ENCODE peak calls at places on chromosomes 12 and 14, in four cellular contexts. One of them, this sample, is unnamed.

GRCh38 chr14:29150659-29151058 is 384.1 kb downstream of the FOXG1 start:
- DNase-seq in activated CD4-positive, CD25-positive, alpha-beta regulatory T cell treated with anti-CD3 and anti-CD28 coated beads, Interleukin-2, amount 50 U/mL, for 16 hours: no peak
- DNase-seq in brain microvascular endothelial cell: no peak
- DNase-seq in cerebellar cortex: no peak
- DNase-seq in this sample: no peak

GRCh38 chr12:11681211-11681610 is 31.7 kb downstream of the ETV6 start:
- DNase-seq in activated CD4-positive, CD25-positive, alpha-beta regulatory T cell treated with anti-CD3 and anti-CD28 coated beads, Interleukin-2, amount 50 U/mL, for 16 hours: no peak
- DNase-seq in brain microvascular endothelial cell: no peak
- DNase-seq in cerebellar cortex: no peak
- DNase-seq in this sample: no peak

GRCh38 chr14:38243696-38244250 is 12.1 kb downstream of the CLEC14A start:
- DNase-seq in activated CD4-positive, CD25-positive, alpha-beta regulatory T cell treated with anti-CD3 and anti-CD28 coated beads, Interleukin-2, amount 50 U/mL, for 16 hours: no peak
- DNase-seq in brain microvascular endothelial cell: no peak
- DNase-seq in cerebellar cortex: no peak
- DNase-seq in this sample: no peak

GRCh38 chr12:19234171-19234704 is 104.7 kb downstream of the PLEKHA5 start:
- DNase-seq in activated CD4-positive, CD25-positive, alpha-beta regulatory T cell treated with anti-CD3 and anti-CD28 coated beads, Interleukin-2, amount 50 U/mL, for 16 hours: no peak
- DNase-seq in brain microvascular endothelial cell: no peak
- DNase-seq in cerebellar cortex: no peak
- DNase-seq in this sample: no peak

GRCh38 chr12:49626169-49626835 is 2.9 kb downstream of the PRPF40B start:
- DNase-seq in activated CD4-positive, CD25-positive, alpha-beta regulatory T cell treated with anti-CD3 and anti-CD28 coated beads, Interleukin-2, amount 50 U/mL, for 16 hours: no peak
- DNase-seq in brain microvascular endothelial cell: no peak
- DNase-seq in cerebellar cortex: no peak
- DNase-seq in this sample: no peak

GRCh38 chr12:57837779-57838562 is 8.6 kb downstream of the CTDSP2 start:
- DNase-seq in activated CD4-positive, CD25-positive, alpha-beta regulatory T cell treated with anti-CD3 and anti-CD28 coated beads, Interleukin-2, amount 50 U/mL, for 16 hours: no peak
- DNase-seq in brain microvascular endothelial cell: peak
- DNase-seq in cerebellar cortex: peak
- DNase-seq in this sample: no peak

GRCh38 chr12:6280053-6280469 is 30.4 kb upstream of the PLEKHG6 start:
- DNase-seq in activated CD4-positive, CD25-positive, alpha-beta regulatory T cell treated with anti-CD3 and anti-CD28 coated beads, Interleukin-2, amount 50 U/mL, for 16 hours: no peak
- DNase-seq in brain microvascular endothelial cell: peak
- DNase-seq in cerebellar cortex: no peak
- DNase-seq in this sample: no peak

GRCh38 chr12:117047810-117048584 is 51.2 kb downstream of the TESC start:
- DNase-seq in activated CD4-positive, CD25-positive, alpha-beta regulatory T cell treated with anti-CD3 and anti-CD28 coated beads, Interleukin-2, amount 50 U/mL, for 16 hours: no peak
- DNase-seq in brain microvascular endothelial cell: peak
- DNase-seq in cerebellar cortex: no peak
- DNase-seq in this sample: no peak

GRCh38 chr12:102063066-102063465 is 1.3 kb upstream of the WASHC3 start:
- DNase-seq in activated CD4-positive, CD25-positive, alpha-beta regulatory T cell treated with anti-CD3 and anti-CD28 coated beads, Interleukin-2, amount 50 U/mL, for 16 hours: no peak
- DNase-seq in brain microvascular endothelial cell: no peak
- DNase-seq in cerebellar cortex: peak
- DNase-seq in this sample: peak

GRCh38 chr12:21773263-21773741 is 1.2 kb downstream of the KCNJ8 start:
- DNase-seq in activated CD4-positive, CD25-positive, alpha-beta regulatory T cell treated with anti-CD3 and anti-CD28 coated beads, Interleukin-2, amount 50 U/mL, for 16 hours: no peak
- DNase-seq in brain microvascular endothelial cell: peak
- DNase-seq in cerebellar cortex: no peak
- DNase-seq in this sample: no peak

GRCh38 chr12:15535287-15535895 is 213.1 kb downstream of the PTPRO start:
- DNase-seq in activated CD4-positive, CD25-positive, alpha-beta regulatory T cell treated with anti-CD3 and anti-CD28 coated beads, Interleukin-2, amount 50 U/mL, for 16 hours: no peak
- DNase-seq in brain microvascular endothelial cell: no peak
- DNase-seq in cerebellar cortex: no peak
- DNase-seq in this sample: no peak

GRCh38 chr14:25122188-25122587 is 72.2 kb upstream of the STXBP6 start:
- DNase-seq in activated CD4-positive, CD25-positive, alpha-beta regulatory T cell treated with anti-CD3 and anti-CD28 coated beads, Interleukin-2, amount 50 U/mL, for 16 hours: no peak
- DNase-seq in brain microvascular endothelial cell: no peak
- DNase-seq in cerebellar cortex: no peak
- DNase-seq in this sample: no peak

GRCh38 chr14:76250345-76250744 is 98.6 kb downstream of the GPATCH2L start:
- DNase-seq in activated CD4-positive, CD25-positive, alpha-beta regulatory T cell treated with anti-CD3 and anti-CD28 coated beads, Interleukin-2, amount 50 U/mL, for 16 hours: no peak
- DNase-seq in brain microvascular endothelial cell: no peak
- DNase-seq in cerebellar cortex: no peak
- DNase-seq in this sample: no peak

GRCh38 chr14:69716483-69717187 is 50.3 kb upstream of the SRSF5 start:
- DNase-seq in activated CD4-positive, CD25-positive, alpha-beta regulatory T cell treated with anti-CD3 and anti-CD28 coated beads, Interleukin-2, amount 50 U/mL, for 16 hours: no peak
- DNase-seq in brain microvascular endothelial cell: peak
- DNase-seq in cerebellar cortex: no peak
- DNase-seq in this sample: peak

GRCh38 chr14:94751956-94752355 is 18.0 kb downstream of the GSC start:
- DNase-seq in activated CD4-positive, CD25-positive, alpha-beta regulatory T cell treated with anti-CD3 and anti-CD28 coated beads, Interleukin-2, amount 50 U/mL, for 16 hours: no peak
- DNase-seq in brain microvascular endothelial cell: no peak
- DNase-seq in cerebellar cortex: no peak
- DNase-seq in this sample: no peak

GRCh38 chr14:79017561-79017960 is 847.4 kb downstream of the NRXN3 start:
- DNase-seq in activated CD4-positive, CD25-positive, alpha-beta regulatory T cell treated with anti-CD3 and anti-CD28 coated beads, Interleukin-2, amount 50 U/mL, for 16 hours: no peak
- DNase-seq in brain microvascular endothelial cell: no peak
- DNase-seq in cerebellar cortex: no peak
- DNase-seq in this sample: no peak

GRCh38 chr14:77278461-77279230 is 7.6 kb upstream of the NGB start:
- DNase-seq in activated CD4-positive, CD25-positive, alpha-beta regulatory T cell treated with anti-CD3 and anti-CD28 coated beads, Interleukin-2, amount 50 U/mL, for 16 hours: no peak
- DNase-seq in brain microvascular endothelial cell: no peak
- DNase-seq in cerebellar cortex: no peak
- DNase-seq in this sample: no peak

GRCh38 chr12:123094349-123095073 is 56.4 kb downstream of the PITPNM2 start:
- DNase-seq in activated CD4-positive, CD25-positive, alpha-beta regulatory T cell treated with anti-CD3 and anti-CD28 coated beads, Interleukin-2, amount 50 U/mL, for 16 hours: no peak
- DNase-seq in brain microvascular endothelial cell: peak
- DNase-seq in cerebellar cortex: no peak
- DNase-seq in this sample: no peak

GRCh38 chr14:100914597-100915021 is 11.1 kb upstream of the RTL1 start:
- DNase-seq in activated CD4-positive, CD25-positive, alpha-beta regulatory T cell treated with anti-CD3 and anti-CD28 coated beads, Interleukin-2, amount 50 U/mL, for 16 hours: no peak
- DNase-seq in brain microvascular endothelial cell: no peak
- DNase-seq in cerebellar cortex: no peak
- DNase-seq in this sample: no peak

GRCh38 chr12:79016181-79016580 is 151.6 kb downstream of the SYT1 start:
- DNase-seq in activated CD4-positive, CD25-positive, alpha-beta regulatory T cell treated with anti-CD3 and anti-CD28 coated beads, Interleukin-2, amount 50 U/mL, for 16 hours: no peak
- DNase-seq in brain microvascular endothelial cell: no peak
- DNase-seq in cerebellar cortex: no peak
- DNase-seq in this sample: no peak

GRCh38 chr12:92570056-92570753 is 132.6 kb upstream of the PLEKHG7 start:
- DNase-seq in activated CD4-positive, CD25-positive, alpha-beta regulatory T cell treated with anti-CD3 and anti-CD28 coated beads, Interleukin-2, amount 50 U/mL, for 16 hours: peak
- DNase-seq in brain microvascular endothelial cell: peak
- DNase-seq in cerebellar cortex: peak
- DNase-seq in this sample: peak

GRCh38 chr14:75277000-75277795 is 1.4 kb upstream of the FOS start:
- DNase-seq in activated CD4-positive, CD25-positive, alpha-beta regulatory T cell treated with anti-CD3 and anti-CD28 coated beads, Interleukin-2, amount 50 U/mL, for 16 hours: no peak
- DNase-seq in brain microvascular endothelial cell: peak
- DNase-seq in cerebellar cortex: peak
- DNase-seq in this sample: peak

GRCh38 chr12:47012552-47012951 is 66.9 kb upstream of the PCED1B start:
- DNase-seq in activated CD4-positive, CD25-positive, alpha-beta regulatory T cell treated with anti-CD3 and anti-CD28 coated beads, Interleukin-2, amount 50 U/mL, for 16 hours: no peak
- DNase-seq in brain microvascular endothelial cell: no peak
- DNase-seq in cerebellar cortex: no peak
- DNase-seq in this sample: no peak

GRCh38 chr14:91533623-91534022 is 23.5 kb upstream of the PPP4R3A start:
- DNase-seq in activated CD4-positive, CD25-positive, alpha-beta regulatory T cell treated with anti-CD3 and anti-CD28 coated beads, Interleukin-2, amount 50 U/mL, for 16 hours: no peak
- DNase-seq in brain microvascular endothelial cell: no peak
- DNase-seq in cerebellar cortex: no peak
- DNase-seq in this sample: no peak

GRCh38 chr12:122856999-122857671 is 21.9 kb downstream of the HIP1R start:
- DNase-seq in activated CD4-positive, CD25-positive, alpha-beta regulatory T cell treated with anti-CD3 and anti-CD28 coated beads, Interleukin-2, amount 50 U/mL, for 16 hours: no peak
- DNase-seq in brain microvascular endothelial cell: no peak
- DNase-seq in cerebellar cortex: no peak
- DNase-seq in this sample: no peak

GRCh38 chr12:112017041-112017440 is 3.8 kb downstream of the ERP29 start:
- DNase-seq in activated CD4-positive, CD25-positive, alpha-beta regulatory T cell treated with anti-CD3 and anti-CD28 coated beads, Interleukin-2, amount 50 U/mL, for 16 hours: no peak
- DNase-seq in brain microvascular endothelial cell: no peak
- DNase-seq in cerebellar cortex: no peak
- DNase-seq in this sample: no peak

GRCh38 chr12:30457621-30458289 is 237.9 kb downstream of the IPO8 start:
- DNase-seq in activated CD4-positive, CD25-positive, alpha-beta regulatory T cell treated with anti-CD3 and anti-CD28 coated beads, Interleukin-2, amount 50 U/mL, for 16 hours: no peak
- DNase-seq in brain microvascular endothelial cell: peak
- DNase-seq in cerebellar cortex: no peak
- DNase-seq in this sample: no peak

GRCh38 chr14:68784298-68784910 is 8.5 kb downstream of the ZFP36L1 start:
- DNase-seq in activated CD4-positive, CD25-positive, alpha-beta regulatory T cell treated with anti-CD3 and anti-CD28 coated beads, Interleukin-2, amount 50 U/mL, for 16 hours: no peak
- DNase-seq in brain microvascular endothelial cell: no peak
- DNase-seq in cerebellar cortex: peak
- DNase-seq in this sample: no peak

GRCh38 chr14:49972840-49973239 is 80.0 kb downstream of the ARF6 start:
- DNase-seq in activated CD4-positive, CD25-positive, alpha-beta regulatory T cell treated with anti-CD3 and anti-CD28 coated beads, Interleukin-2, amount 50 U/mL, for 16 hours: no peak
- DNase-seq in brain microvascular endothelial cell: peak
- DNase-seq in cerebellar cortex: no peak
- DNase-seq in this sample: no peak

GRCh38 chr12:123058471-123058870 is 78.0 kb downstream of the ARL6IP4 start:
- DNase-seq in activated CD4-positive, CD25-positive, alpha-beta regulatory T cell treated with anti-CD3 and anti-CD28 coated beads, Interleukin-2, amount 50 U/mL, for 16 hours: no peak
- DNase-seq in brain microvascular endothelial cell: no peak
- DNase-seq in cerebellar cortex: no peak
- DNase-seq in this sample: no peak

GRCh38 chr14:53109028-53109687 is 44.0 kb downstream of the DDHD1 start:
- DNase-seq in activated CD4-positive, CD25-positive, alpha-beta regulatory T cell treated with anti-CD3 and anti-CD28 coated beads, Interleukin-2, amount 50 U/mL, for 16 hours: peak
- DNase-seq in brain microvascular endothelial cell: no peak
- DNase-seq in cerebellar cortex: no peak
- DNase-seq in this sample: no peak

GRCh38 chr12:110639336-110640178 is 25.6 kb downstream of the TCTN1 start:
- DNase-seq in activated CD4-positive, CD25-positive, alpha-beta regulatory T cell treated with anti-CD3 and anti-CD28 coated beads, Interleukin-2, amount 50 U/mL, for 16 hours: no peak
- DNase-seq in brain microvascular endothelial cell: peak
- DNase-seq in cerebellar cortex: no peak
- DNase-seq in this sample: no peak

GRCh38 chr12:66861157-66861750 is 182.4 kb upstream of the GRIP1 start:
- DNase-seq in activated CD4-positive, CD25-positive, alpha-beta regulatory T cell treated with anti-CD3 and anti-CD28 coated beads, Interleukin-2, amount 50 U/mL, for 16 hours: peak
- DNase-seq in brain microvascular endothelial cell: peak
- DNase-seq in cerebellar cortex: peak
- DNase-seq in this sample: peak

GRCh38 chr14:53501361-53502320 is 348.5 kb upstream of the DDHD1 start:
- DNase-seq in activated CD4-positive, CD25-positive, alpha-beta regulatory T cell treated with anti-CD3 and anti-CD28 coated beads, Interleukin-2, amount 50 U/mL, for 16 hours: no peak
- DNase-seq in brain microvascular endothelial cell: no peak
- DNase-seq in cerebellar cortex: no peak
- DNase-seq in this sample: no peak

GRCh38 chr14:20631023-20631820 is 10.3 kb downstream of the OR6S1 start:
- DNase-seq in activated CD4-positive, CD25-positive, alpha-beta regulatory T cell treated with anti-CD3 and anti-CD28 coated beads, Interleukin-2, amount 50 U/mL, for 16 hours: no peak
- DNase-seq in brain microvascular endothelial cell: peak
- DNase-seq in cerebellar cortex: peak
- DNase-seq in this sample: peak

GRCh38 chr12:132886529-132887477 is 602 bp downstream of the CHFR start:
- DNase-seq in activated CD4-positive, CD25-positive, alpha-beta regulatory T cell treated with anti-CD3 and anti-CD28 coated beads, Interleukin-2, amount 50 U/mL, for 16 hours: no peak
- DNase-seq in brain microvascular endothelial cell: peak
- DNase-seq in cerebellar cortex: peak
- DNase-seq in this sample: peak

GRCh38 chr12:120474092-120474960 is 4.8 kb upstream of the SRSF9 start:
- DNase-seq in activated CD4-positive, CD25-positive, alpha-beta regulatory T cell treated with anti-CD3 and anti-CD28 coated beads, Interleukin-2, amount 50 U/mL, for 16 hours: no peak
- DNase-seq in brain microvascular endothelial cell: peak
- DNase-seq in cerebellar cortex: no peak
- DNase-seq in this sample: no peak

GRCh38 chr12:128259556-128260070 is 7.4 kb upstream of the TMEM132C start:
- DNase-seq in activated CD4-positive, CD25-positive, alpha-beta regulatory T cell treated with anti-CD3 and anti-CD28 coated beads, Interleukin-2, amount 50 U/mL, for 16 hours: no peak
- DNase-seq in brain microvascular endothelial cell: peak
- DNase-seq in cerebellar cortex: peak
- DNase-seq in this sample: peak

GRCh38 chr14:98548071-98548686 is 723.8 kb downstream of the BCL11B start:
- DNase-seq in activated CD4-positive, CD25-positive, alpha-beta regulatory T cell treated with anti-CD3 and anti-CD28 coated beads, Interleukin-2, amount 50 U/mL, for 16 hours: no peak
- DNase-seq in brain microvascular endothelial cell: no peak
- DNase-seq in cerebellar cortex: no peak
- DNase-seq in this sample: no peak

GRCh38 chr14:23071244-23071974 is 14.1 kb upstream of the CDH24 start:
- DNase-seq in activated CD4-positive, CD25-positive, alpha-beta regulatory T cell treated with anti-CD3 and anti-CD28 coated beads, Interleukin-2, amount 50 U/mL, for 16 hours: peak
- DNase-seq in brain microvascular endothelial cell: peak
- DNase-seq in cerebellar cortex: peak
- DNase-seq in this sample: peak

This sample was measured in G401.